ENCODE peak calls at places on chromosomes 11 and 22, in eight cellular contexts. G, B, T, I, Q, Y, O and P are unnamed samples.

GRCh38 chr22:39117585-39118191 is 20.6 kb downstream of the APOBEC3H start:
- DNase-seq in G (peak; percentile 56), B (peak; percentile 81), T (no peak), I (no peak), Q (no peak), Y (peak; percentile 33), O (no peak), P (peak; percentile 70)

GRCh38 chr11:44955019-44955738 is 4.5 kb upstream of the TP53I11 start:
- DNase-seq in G (peak; percentile 90), B (peak; percentile 66), T (no peak), I (peak; percentile 86), Q (no peak), Y (peak; percentile 50), O (no peak), P (peak; percentile 55)

GRCh38 chr11:75520688-75521087 is 5.1 kb downstream of the GDPD5 start:
- DNase-seq in G (no peak), B (no peak), T (no peak), I (no peak), Q (no peak), Y (no peak), O (no peak), P (no peak)

GRCh38 chr11:66279092-66279797 is 1.3 kb downstream of the CNIH2 start:
- DNase-seq in G (no peak), B (no peak), T (peak; percentile 20), I (no peak), Q (no peak), Y (no peak), O (peak; percentile 48), P (no peak)

GRCh38 chr22:20979243-20979809 is 2.8 kb upstream of the LZTR1 start:
- DNase-seq in G (peak; percentile 92), B (peak; percentile 81), T (peak; percentile 91), I (no peak), Q (peak; percentile 92), Y (peak; percentile 98), O (peak; percentile 70), P (peak; percentile 67)

GRCh38 chr11:72406536-72407507 is 27.5 kb downstream of the CLPB start:
- DNase-seq in G (peak; percentile 21), B (no peak), T (no peak), I (no peak), Q (no peak), Y (no peak), O (no peak), P (no peak)

GRCh38 chr11:67293090-67293489 is 4.0 kb downstream of the ANKRD13D start:
- DNase-seq in G (no peak), B (no peak), T (no peak), I (peak; percentile 6), Q (no peak), Y (no peak), O (no peak), P (no peak)

GRCh38 chr11:121419839-121420238 is 32.3 kb upstream of the SORL1 start:
- DNase-seq in G (no peak), B (no peak), T (no peak), I (no peak), Q (no peak), Y (no peak), O (no peak), P (no peak)

GRCh38 chr11:121514401-121514981 is 61.7 kb upstream of the SORL1-AS1 start:
- DNase-seq in G (no peak), B (no peak), T (no peak), I (no peak), Q (no peak), Y (no peak), O (no peak), P (no peak)

GRCh38 chr11:113286509-113287497 is 27.6 kb upstream of the TTC12 start:
- DNase-seq in G (no peak), B (no peak), T (no peak), I (no peak), Q (no peak), Y (no peak), O (no peak), P (no peak)

GRCh38 chr22:45676024-45676423 is 4.4 kb downstream of the ATXN10 start:
- DNase-seq in G (no peak), B (no peak), T (no peak), I (no peak), Q (no peak), Y (no peak), O (no peak), P (no peak)

GRCh38 chr22:32803020-32803758 is 1.7 kb downstream of the TIMP3 start:
- DNase-seq in G (peak; percentile 72), B (no peak), T (peak; percentile 56), I (no peak), Q (no peak), Y (no peak), O (no peak), P (no peak)

GRCh38 chr11:1041471-1041870 is 5.0 kb upstream of the MUC6 start:
- DNase-seq in G (no peak), B (no peak), T (peak; percentile 56), I (no peak), Q (no peak), Y (no peak), O (no peak), P (no peak)

GRCh38 chr11:117315285-117316196 is 515 bp downstream of the BACE1 start:
- DNase-seq in G (peak; percentile 68), B (no peak), T (peak; percentile 92), I (no peak), Q (no peak), Y (no peak), O (no peak), P (no peak)

GRCh38 chr11:69537126-69537525 is 55.7 kb downstream of the LINC01488 start:
- DNase-seq in G (peak; percentile 42), B (no peak), T (no peak), I (peak; percentile 45), Q (no peak), Y (no peak), O (no peak), P (no peak)

DNA sequence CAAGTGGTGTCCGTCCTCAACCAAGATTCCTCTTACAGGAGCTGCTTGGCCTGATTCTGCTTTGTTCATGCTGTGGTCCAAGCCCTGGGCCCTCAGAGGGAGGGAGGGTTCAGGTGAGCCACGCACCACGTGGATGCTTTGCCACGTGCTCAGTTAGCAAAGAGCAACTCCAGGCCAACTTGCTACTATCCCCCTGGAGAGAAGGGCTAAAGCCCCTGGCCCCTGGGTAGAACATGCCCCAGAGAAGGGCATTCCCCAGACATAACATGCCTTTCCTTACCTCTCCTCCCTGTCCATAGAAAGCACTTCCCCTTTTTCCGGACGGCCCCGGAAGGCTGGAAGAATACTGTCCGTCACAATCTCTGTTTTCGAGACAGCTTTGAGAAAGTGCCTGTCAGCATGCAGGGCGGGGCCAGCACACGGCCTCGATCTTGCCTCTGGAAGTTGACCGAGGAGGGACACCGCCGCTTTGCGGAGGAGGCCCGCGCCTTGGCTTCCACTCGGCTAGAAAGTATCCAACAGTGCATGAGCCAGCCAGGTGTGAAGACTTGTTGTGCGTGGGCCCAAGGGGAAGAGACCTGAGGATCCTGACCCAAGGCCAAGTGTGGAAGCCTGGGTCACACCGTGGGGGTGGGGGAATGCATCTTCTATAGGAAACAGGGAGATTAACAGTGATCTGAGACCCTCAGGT is 8.8 kb downstream of the FOXR1 start:
- DNase-seq in G (peak; percentile 73), B (no peak), T (peak; percentile 74), I (no peak), Q (no peak), Y (peak; percentile 85), O (no peak), P (no peak)
- TF ChIP-seq EP300 in G (no peak), B (no peak), T (no peak), I (no peak), Q (no peak), Y (peak; percentile 61), O (no peak), P (no peak)

GRCh38 chr11:64342869-64343739 is 3.1 kb downstream of the CCDC88B start:
- DNase-seq in G (no peak), B (no peak), T (peak; percentile 83), I (no peak), Q (no peak), Y (peak; percentile 82), O (peak; percentile 68), P (no peak)

GRCh38 chr11:64343740-64344133 is 3.7 kb downstream of the CCDC88B start:
- DNase-seq in G (no peak), B (peak; percentile 38), T (peak; percentile 29), I (no peak), Q (no peak), Y (no peak), O (peak; percentile 79), P (peak; percentile 44)

GRCh38 chr11:64340671-64341335 is 799 bp downstream of the CCDC88B start:
- DNase-seq in G (no peak), B (peak; percentile 87), T (peak; percentile 94), I (no peak), Q (no peak), Y (peak; percentile 83), O (peak; percentile 81), P (peak; percentile 61)

GRCh38 chr11:64341429-64341828 is 1.4 kb downstream of the CCDC88B start:
- DNase-seq in G (no peak), B (no peak), T (peak; percentile 83), I (no peak), Q (no peak), Y (no peak), O (no peak), P (no peak)

GRCh38 chr11:64341851-64342791 is 2.1 kb downstream of the CCDC88B start:
- DNase-seq in G (peak; percentile 94), B (peak; percentile 96), T (peak; percentile 99), I (peak; percentile 90), Q (peak; percentile 86), Y (peak; percentile 95), O (peak; percentile 56), P (peak; percentile 96)
- TF ChIP-seq POLR2AphosphoS5 in G (peak; percentile 44), B (peak; percentile 80), T (peak; percentile 76), I (no peak), Q (no peak), Y (no peak), O (no peak), P (peak; percentile 76)

GRCh38 chr11:93694586-93694985 is 33.1 kb downstream of the CEP295 start:
- DNase-seq in G (no peak), B (no peak), T (no peak), I (no peak), Q (no peak), Y (no peak), O (no peak), P (no peak)
- H3K36me3 ChIP-seq in G (peaks cover 93% of the 10 kb centered on the region), B (no peaks in the 10 kb centered on the region), T (peaks cover 33% of the 10 kb centered on the region), I (peaks cover 85% of the 10 kb centered on the region), Q (peaks cover 56% of the 10 kb centered on the region), Y (peaks cover 89% of the 10 kb centered on the region), O (peaks cover 79% of the 10 kb centered on the region), P (peaks cover 95% of the 10 kb centered on the region)

GRCh38 chr11:32752001-32752400 is 42.5 kb downstream of the CCDC73 start:
- DNase-seq in G (no peak), B (no peak), T (no peak), I (no peak), Q (no peak), Y (no peak), O (no peak), P (no peak)

DNA sequence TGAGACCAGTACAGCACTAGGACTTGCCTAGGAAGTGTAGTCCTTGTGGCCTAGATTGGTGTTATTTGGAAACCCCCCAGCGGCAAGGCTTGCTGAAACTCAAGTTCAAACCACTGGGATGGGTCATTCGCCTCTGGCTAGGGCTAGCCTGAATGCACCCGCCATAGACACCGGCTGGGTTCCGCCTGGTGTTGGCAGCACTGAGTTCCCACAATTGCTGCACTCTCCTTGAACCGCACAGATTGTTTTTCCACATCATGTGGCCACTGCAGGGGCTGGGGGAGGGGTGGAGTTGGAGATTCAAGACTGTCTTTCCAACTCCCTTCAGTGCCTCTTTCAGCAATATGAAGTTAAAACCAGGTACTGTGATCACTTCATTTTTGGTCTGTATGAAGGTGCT is 43.1 kb downstream of the CCDC73 start:
- DNase-seq in G (peak; percentile 33), B (no peak), T (peak; percentile 5), I (no peak), Q (no peak), Y (no peak), O (no peak), P (no peak)
- TF ChIP-seq EP300 in G (no peak), B (no peak), T (no peak), I (no peak), Q (no peak), Y (no peak), O (no peak), P (no peak)

GRCh38 chr11:19725379-19726079 is 12.9 kb downstream of the NAV2 start:
- DNase-seq in G (no peak), B (no peak), T (peak; percentile 83), I (no peak), Q (no peak), Y (no peak), O (no peak), P (peak; percentile 41)
- TF ChIP-seq POLR2AphosphoS5 in G (no peak), B (no peak), T (peak; percentile 10), I (no peak), Q (no peak), Y (no peak), O (no peak), P (no peak)